ENCODE peak calls at places on chromosome 9, in four cellular contexts. K is IMR-90, O is A549, V is fibroblast of lung. A is an unnamed sample.

GRCh38 chr9:100394819-100395218 is 32.1 kb upstream of the MSANTD3 start:
- DNase-seq in K (peak), O (no peak), V (no peak), A (no peak)

GRCh38 chr9:73780916-73781315 is 629.3 kb downstream of the ANXA1 start:
- DNase-seq in K (no peak), O (peak), V (peak), A (no peak)

GRCh38 chr9:120477534-120478001 is 102.4 kb downstream of the CDK5RAP2 start:
- DNase-seq in K (peak), O (peak), V (peak), A (peak)

GRCh38 chr9:27471789-27472585 is 52.1 kb upstream of the IFNK start:
- DNase-seq in K (no peak), O (no peak), V (no peak), A (no peak)

GRCh38 chr9:127931092-127931881 is 710 bp upstream of the PIP5KL1 start:
- DNase-seq in K (peak), O (peak), V (peak), A (no peak)

GRCh38 chr9:137461316-137461662 is 2.2 kb upstream of the NSMF start:
- DNase-seq in K (no peak), O (no peak), V (no peak), A (no peak)

GRCh38 chr9:112421771-112422222 is 41.9 kb downstream of the HSDL2 start:
- DNase-seq in K (peak), O (no peak), V (no peak), A (no peak)

GRCh38 chr9:37370282-37370681 is 52.2 kb upstream of the GRHPR start:
- DNase-seq in K (no peak), O (no peak), V (no peak), A (no peak)

GRCh38 chr9:36401179-36401740 is 1.2 kb upstream of the RNF38 start:
- DNase-seq in K (peak), O (no peak), V (peak), A (no peak)

GRCh38 chr9:127974002-127974768 is 6.6 kb downstream of the EEIG1 start:
- DNase-seq in K (no peak), O (no peak), V (no peak), A (no peak)

GRCh38 chr9:34145165-34145564 is 18.7 kb upstream of the DCAF12 start:
- DNase-seq in K (peak), O (peak), V (no peak), A (no peak)

GRCh38 chr9:87714819-87715218 is 11.1 kb upstream of the CTSL start:
- DNase-seq in K (peak), O (peak), V (peak), A (no peak)

GRCh38 chr9:16563446-16563845 is 307.0 kb downstream of the BNC2 start:
- DNase-seq in K (peak), O (no peak), V (no peak), A (no peak)

GRCh38 chr9:136117291-136118060 is 1.2 kb downstream of the TMEM250 start:
- DNase-seq in K (no peak), O (peak), V (no peak), A (peak)

GRCh38 chr9:104080983-104081382 is 13.1 kb upstream of the SMC2 start:
- DNase-seq in K (no peak), O (no peak), V (no peak), A (no peak)

GRCh38 chr9:83520292-83520691 is 17.9 kb downstream of the FRMD3 start:
- DNase-seq in K (no peak), O (no peak), V (no peak), A (no peak)

GRCh38 chr9:81183763-81184162 is 505.6 kb downstream of the TLE1 start:
- DNase-seq in K (peak), O (no peak), V (peak), A (no peak)

GRCh38 chr9:86965627-86966395 is 18.5 kb upstream of the GAS1 start:
- DNase-seq in K (peak), O (no peak), V (peak), A (no peak)

GRCh38 chr9:112793213-112793810 is 42.8 kb downstream of the SNX30 start:
- DNase-seq in K (peak), O (peak), V (peak), A (peak)

GRCh38 chr9:11933926-11934325 is 759.3 kb upstream of the TYRP1 start:
- DNase-seq in K (peak), O (no peak), V (peak), A (no peak)

GRCh38 chr9:135641745-135642144 is 2.4 kb upstream of the GLT6D1 start:
- DNase-seq in K (peak), O (no peak), V (no peak), A (no peak)

GRCh38 chr9:2469681-2470141 is 151.9 kb upstream of the VLDLR start:
- DNase-seq in K (peak), O (peak), V (peak), A (peak)

GRCh38 chr9:127163409-127163808 is 41.0 kb upstream of the ANGPTL2 start:
- DNase-seq in K (peak), O (peak), V (peak), A (peak)

GRCh38 chr9:125407974-125408900 is 146.6 kb downstream of the GAPVD1 start:
- DNase-seq in K (peak), O (peak), V (peak), A (peak)

GRCh38 chr9:69431203-69431602 is 106.2 kb downstream of the ENTREP1 start:
- DNase-seq in K (no peak), O (no peak), V (no peak), A (no peak)

GRCh38 chr9:744046-744712 is 97.3 kb upstream of the DMRT1 start:
- DNase-seq in K (no peak), O (no peak), V (no peak), A (no peak)

GRCh38 chr9:745761-746414 is 95.6 kb upstream of the DMRT1 start:
- DNase-seq in K (no peak), O (no peak), V (no peak), A (no peak)

GRCh38 chr9:744790-745456 is 96.6 kb upstream of the DMRT1 start:
- DNase-seq in K (no peak), O (no peak), V (peak), A (no peak)

GRCh38 chr9:742104-742503 is 99.4 kb upstream of the DMRT1 start:
- DNase-seq in K (no peak), O (no peak), V (no peak), A (no peak)

GRCh38 chr9:742914-743594 is 98.4 kb upstream of the DMRT1 start:
- DNase-seq in K (no peak), O (no peak), V (no peak), A (no peak)
- H3K27ac ChIP-seq in K (no peak), O (no peak), V (no peak), A (no peak)

GRCh38 chr9:133979921-133980863 is 11.9 kb downstream of the VAV2 start:
- DNase-seq in K (no peak), O (no peak), V (no peak), A (peak)
- H3K4me2 ChIP-seq in K (peak), O (no peak), V (peak), A (peak)

GRCh38 chr9:84898188-84898587 is 228.7 kb downstream of the NTRK2 start:
- DNase-seq in K (no peak), O (no peak), V (no peak), A (no peak)
- TF ChIP-seq CTCF in K (no peak), O (no peak), V (no peak), A (no peak)

DNA sequence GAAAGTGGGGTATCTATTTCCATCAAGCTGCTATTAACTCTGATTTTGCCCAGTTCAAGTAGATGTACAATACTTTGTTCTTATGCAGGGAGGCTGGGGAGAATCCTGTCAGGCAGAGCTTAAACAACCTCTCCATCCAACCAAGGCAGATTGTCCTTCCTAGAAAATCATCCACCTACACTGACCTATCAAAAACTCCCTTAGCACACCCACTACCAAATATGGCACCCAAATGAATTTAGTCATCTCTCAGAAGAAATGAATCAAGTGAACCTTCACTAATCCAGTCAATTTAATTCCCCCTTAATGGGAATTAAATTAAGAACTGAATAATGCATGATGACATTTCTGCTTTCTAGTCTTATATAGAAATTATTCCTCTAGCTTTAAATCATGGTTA is 18.4 kb upstream of the HEMGN start:
- DNase-seq in K (no peak), O (no peak), V (no peak), A (no peak)
- H3K27ac ChIP-seq in K (no peak), O (no peak), V (no peak), A (no peak)

DNA sequence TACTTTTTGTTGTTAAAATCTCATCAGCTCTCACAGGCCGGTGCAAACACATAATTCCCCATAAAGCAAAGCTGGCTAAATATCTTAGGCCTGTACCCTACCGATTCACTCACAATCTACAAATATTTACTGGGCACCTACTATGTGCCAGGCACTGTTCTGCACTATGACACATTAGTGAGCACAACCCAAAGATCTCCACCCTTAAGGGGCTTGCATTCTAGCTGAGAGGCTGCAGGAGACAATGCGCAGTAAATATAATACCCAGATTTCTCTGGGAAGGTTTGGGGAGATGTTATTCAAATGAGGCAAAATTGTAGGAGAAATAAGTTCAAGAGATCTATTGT is 53.7 kb downstream of the FNBP1 start:
- DNase-seq in K (no peak), O (no peak), V (no peak), A (no peak)
- H3K4me2 ChIP-seq in K (no peak), O (peak), V (no peak), A (peak)

GRCh38 chr9:18626046-18626698 is 152.2 kb downstream of the ADAMTSL1 start:
- DNase-seq in K (no peak), O (no peak), V (no peak), A (no peak)
- TF ChIP-seq CTCF in K (no peak), O (no peak), V (no peak), A (no peak)

GRCh38 chr9:114503009-114503408 is 2.3 kb downstream of the WHRN start:
- DNase-seq in K (no peak), O (no peak), V (no peak), A (peak)

GRCh38 chr9:114499941-114500528 is 5.2 kb downstream of the WHRN start:
- DNase-seq in K (no peak), O (no peak), V (no peak), A (no peak)

GRCh38 chr9:114503522-114504340 is 1.5 kb downstream of the WHRN start:
- DNase-seq in K (no peak), O (no peak), V (no peak), A (no peak)

GRCh38 chr9:114500583-114501292 is 4.5 kb downstream of the WHRN start:
- DNase-seq in K (no peak), O (no peak), V (no peak), A (no peak)

GRCh38 chr9:114501786-114502682 is 3.2 kb downstream of the WHRN start:
- DNase-seq in K (peak), O (peak), V (peak), A (no peak)
- H3K27ac ChIP-seq in K (peak), O (peak), V (no peak), A (no peak)

GRCh38 chr9:133732351-133733073 is 5.6 kb downstream of the SARDH start:
- DNase-seq in K (no peak), O (no peak), V (no peak), A (no peak)
- H3K4me2 ChIP-seq in K (no peak), O (no peak), V (no peak), A (no peak)

GRCh38 chr9:15231788-15232635 is 75.0 kb downstream of the TTC39B start:
- DNase-seq in K (no peak), O (peak), V (peak), A (peak)
- TF ChIP-seq CTCF in K (peak), O (peak), V (peak), A (peak)

GRCh38 chr9:105295151-105295550 is 50.7 kb downstream of the SLC44A1 start:
- DNase-seq in K (no peak), O (no peak), V (no peak), A (no peak)
- H3K27ac ChIP-seq in K (no peak), O (peak), V (no peak), A (no peak)